ENCODE peak calls at places on chromosomes 16 and 17, in eight cellular contexts. One of them, this sample, is unnamed.

GRCh38 chr17:42879596-42879985 is 21.0 kb upstream of the G6PC1 start:
- DNase-seq in adrenal gland: no peak
- DNase-seq in A549: no peak
- DNase-seq in lower lobe of right lung: no peak
- DNase-seq in psoas muscle: no peak
- DNase-seq in fibroblast of pulmonary artery: peak
- DNase-seq in cardiac muscle cell: peak
- DNase-seq in tibial nerve: no peak
- DNase-seq in this sample: no peak

GRCh38 chr16:83717308-83717707 is 90.5 kb upstream of the HSBP1 start:
- DNase-seq in lower lobe of right lung: no peak
- DNase-seq in tibial nerve: no peak
- DNase-seq in psoas muscle: no peak
- DNase-seq in adrenal gland: no peak
- DNase-seq in A549: no peak
- DNase-seq in fibroblast of pulmonary artery: no peak
- DNase-seq in cardiac muscle cell: no peak
- DNase-seq in this sample: peak

GRCh38 chr17:80264048-80264792 is 3.6 kb downstream of the RNF213 start:
- DNase-seq in cardiac muscle cell: no peak
- DNase-seq in lower lobe of right lung: peak
- DNase-seq in tibial nerve: no peak
- DNase-seq in adrenal gland: no peak
- DNase-seq in psoas muscle: no peak
- DNase-seq in fibroblast of pulmonary artery: no peak
- DNase-seq in A549: no peak
- DNase-seq in this sample: no peak

GRCh38 chr16:19210175-19210924 is 42.3 kb downstream of the SYT17 start:
- DNase-seq in lower lobe of right lung: no peak
- DNase-seq in adrenal gland: no peak
- DNase-seq in psoas muscle: no peak
- DNase-seq in tibial nerve: no peak
- DNase-seq in A549: no peak
- DNase-seq in cardiac muscle cell: no peak
- DNase-seq in fibroblast of pulmonary artery: no peak
- DNase-seq in this sample: no peak

GRCh38 chr16:48014349-48015135 is 141.3 kb downstream of the ABCC12 start:
- DNase-seq in fibroblast of pulmonary artery: peak
- DNase-seq in psoas muscle: no peak
- DNase-seq in adrenal gland: no peak
- DNase-seq in cardiac muscle cell: no peak
- DNase-seq in lower lobe of right lung: no peak
- DNase-seq in A549: peak
- DNase-seq in tibial nerve: no peak
- DNase-seq in this sample: no peak

GRCh38 chr16:28877642-28877975 is 679 bp upstream of the ATP2A1 start:
- DNase-seq in fibroblast of pulmonary artery: no peak
- DNase-seq in lower lobe of right lung: no peak
- DNase-seq in A549: no peak
- DNase-seq in tibial nerve: no peak
- DNase-seq in psoas muscle: no peak
- DNase-seq in adrenal gland: no peak
- DNase-seq in cardiac muscle cell: no peak
- DNase-seq in this sample: no peak

GRCh38 chr17:67992541-67993152 is 3.6 kb downstream of the C17orf58 start:
- DNase-seq in adrenal gland: no peak
- DNase-seq in lower lobe of right lung: no peak
- DNase-seq in cardiac muscle cell: peak
- DNase-seq in tibial nerve: no peak
- DNase-seq in A549: no peak
- DNase-seq in fibroblast of pulmonary artery: peak
- DNase-seq in psoas muscle: no peak
- DNase-seq in this sample: no peak

GRCh38 chr17:29149431-29150064 is 30.6 kb downstream of the MYO18A start:
- DNase-seq in A549: no peak
- DNase-seq in tibial nerve: no peak
- DNase-seq in fibroblast of pulmonary artery: peak
- DNase-seq in psoas muscle: peak
- DNase-seq in adrenal gland: peak
- DNase-seq in lower lobe of right lung: no peak
- DNase-seq in cardiac muscle cell: peak
- DNase-seq in this sample: no peak

GRCh38 chr16:25030420-25031131 is 15.4 kb upstream of the ARHGAP17 start:
- DNase-seq in A549: no peak
- DNase-seq in adrenal gland: no peak
- DNase-seq in lower lobe of right lung: no peak
- DNase-seq in psoas muscle: no peak
- DNase-seq in fibroblast of pulmonary artery: no peak
- DNase-seq in tibial nerve: no peak
- DNase-seq in cardiac muscle cell: no peak
- DNase-seq in this sample: no peak

GRCh38 chr16:25031441-25032307 is 16.5 kb upstream of the ARHGAP17 start:
- DNase-seq in tibial nerve: peak
- DNase-seq in fibroblast of pulmonary artery: peak
- DNase-seq in adrenal gland: peak
- DNase-seq in A549: peak
- DNase-seq in cardiac muscle cell: peak
- DNase-seq in psoas muscle: peak
- DNase-seq in lower lobe of right lung: peak
- DNase-seq in this sample: peak

GRCh38 chr16:25033852-25034251 is 18.7 kb upstream of the ARHGAP17 start:
- DNase-seq in cardiac muscle cell: peak
- DNase-seq in fibroblast of pulmonary artery: peak
- DNase-seq in adrenal gland: peak
- DNase-seq in psoas muscle: no peak
- DNase-seq in A549: no peak
- DNase-seq in lower lobe of right lung: no peak
- DNase-seq in tibial nerve: no peak
- DNase-seq in this sample: no peak

GRCh38 chr16:25027781-25028180 is 12.6 kb upstream of the ARHGAP17 start:
- DNase-seq in tibial nerve: no peak
- DNase-seq in cardiac muscle cell: no peak
- DNase-seq in adrenal gland: no peak
- DNase-seq in lower lobe of right lung: no peak
- DNase-seq in fibroblast of pulmonary artery: no peak
- DNase-seq in A549: no peak
- DNase-seq in psoas muscle: no peak
- DNase-seq in this sample: no peak

DNA sequence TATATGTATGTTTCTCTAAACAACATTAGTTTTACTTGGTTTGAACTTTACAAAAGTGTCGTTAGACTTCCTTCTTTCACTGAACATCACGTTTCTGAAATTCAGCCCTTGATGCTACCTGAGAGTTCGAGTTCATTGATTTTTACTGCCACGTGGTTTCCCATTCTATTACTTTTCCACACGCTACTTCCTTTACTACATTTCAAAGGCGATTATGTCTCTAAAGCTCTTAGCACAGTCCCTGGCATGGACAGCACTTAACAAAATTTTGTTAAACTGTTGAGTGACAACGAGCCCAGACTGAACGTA is 15.9 kb upstream of the ARHGAP17 start:
- DNase-seq in psoas muscle: no peak
- DNase-seq in fibroblast of pulmonary artery: no peak
- DNase-seq in A549: no peak
- DNase-seq in tibial nerve: no peak
- DNase-seq in adrenal gland: no peak
- DNase-seq in cardiac muscle cell: no peak
- DNase-seq in lower lobe of right lung: no peak
- DNase-seq in this sample: no peak
- H3K4me3 ChIP-seq in psoas muscle: peak
- H3K4me3 ChIP-seq in fibroblast of pulmonary artery: peak
- H3K4me3 ChIP-seq in A549: no peak
- H3K4me3 ChIP-seq in tibial nerve: peak
- H3K4me3 ChIP-seq in adrenal gland: no peak
- H3K4me3 ChIP-seq in cardiac muscle cell: no peak
- H3K4me3 ChIP-seq in lower lobe of right lung: peak
- H3K4me3 ChIP-seq in this sample: no peak

DNA sequence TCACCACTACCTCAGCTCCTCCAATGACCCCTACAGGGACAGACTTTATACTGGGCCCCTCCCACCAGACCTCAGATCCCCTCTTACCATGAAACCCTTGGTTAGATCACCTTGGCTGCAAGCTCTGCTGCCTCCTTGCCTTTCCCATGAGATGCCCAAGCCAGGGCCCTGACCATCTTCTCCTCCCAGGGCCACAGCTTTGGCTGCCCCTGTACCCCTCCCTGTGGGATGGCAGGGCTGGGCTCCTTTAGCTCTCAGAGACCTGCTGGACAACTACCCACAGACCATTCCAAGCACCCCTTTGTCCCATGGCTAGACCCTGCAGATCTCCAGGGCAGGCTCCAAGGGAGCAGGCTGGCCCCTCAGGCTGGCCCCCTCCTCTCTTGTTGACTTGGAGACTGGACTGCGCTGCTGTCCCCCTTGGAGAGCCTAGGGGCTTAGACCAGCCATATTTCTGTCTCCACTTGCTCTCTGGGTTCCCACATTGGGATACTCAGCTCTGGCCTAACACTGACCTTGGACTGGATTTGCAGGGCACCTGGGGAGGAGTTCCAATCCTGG is 1692.7 kb downstream of the TP53TG3F start:
- DNase-seq in adrenal gland: no peak
- DNase-seq in cardiac muscle cell: no peak
- DNase-seq in tibial nerve: no peak
- DNase-seq in fibroblast of pulmonary artery: no peak
- DNase-seq in psoas muscle: no peak
- DNase-seq in lower lobe of right lung: peak
- DNase-seq in A549: no peak
- DNase-seq in this sample: no peak
- H3K4me3 ChIP-seq in adrenal gland: no peak
- H3K4me3 ChIP-seq in cardiac muscle cell: no peak
- H3K4me3 ChIP-seq in tibial nerve: no peak
- H3K4me3 ChIP-seq in fibroblast of pulmonary artery: no peak
- H3K4me3 ChIP-seq in psoas muscle: no peak
- H3K4me3 ChIP-seq in lower lobe of right lung: no peak
- H3K4me3 ChIP-seq in A549: no peak
- H3K4me3 ChIP-seq in this sample: no peak

GRCh38 chr16:88941933-88942909 is 34.8 kb downstream of the CBFA2T3 start:
- DNase-seq in psoas muscle: peak
- DNase-seq in tibial nerve: no peak
- DNase-seq in A549: peak
- DNase-seq in cardiac muscle cell: peak
- DNase-seq in lower lobe of right lung: peak
- DNase-seq in fibroblast of pulmonary artery: peak
- DNase-seq in adrenal gland: no peak
- DNase-seq in this sample: no peak

GRCh38 chr16:88939814-88940195 is 37.2 kb downstream of the CBFA2T3 start:
- DNase-seq in fibroblast of pulmonary artery: no peak
- DNase-seq in adrenal gland: no peak
- DNase-seq in cardiac muscle cell: no peak
- DNase-seq in psoas muscle: no peak
- DNase-seq in lower lobe of right lung: peak
- DNase-seq in A549: no peak
- DNase-seq in tibial nerve: no peak
- DNase-seq in this sample: no peak

GRCh38 chr16:88943131-88943664 is 33.8 kb downstream of the CBFA2T3 start:
- DNase-seq in adrenal gland: no peak
- DNase-seq in tibial nerve: no peak
- DNase-seq in A549: no peak
- DNase-seq in fibroblast of pulmonary artery: no peak
- DNase-seq in lower lobe of right lung: no peak
- DNase-seq in psoas muscle: no peak
- DNase-seq in cardiac muscle cell: no peak
- DNase-seq in this sample: no peak

GRCh38 chr16:88940196-88941050 is 36.6 kb downstream of the CBFA2T3 start:
- DNase-seq in cardiac muscle cell: no peak
- DNase-seq in adrenal gland: no peak
- DNase-seq in psoas muscle: no peak
- DNase-seq in fibroblast of pulmonary artery: no peak
- DNase-seq in lower lobe of right lung: no peak
- DNase-seq in A549: no peak
- DNase-seq in tibial nerve: no peak
- DNase-seq in this sample: no peak

GRCh38 chr16:88941051-88941932 is 35.7 kb downstream of the CBFA2T3 start:
- DNase-seq in psoas muscle: peak
- DNase-seq in fibroblast of pulmonary artery: no peak
- DNase-seq in cardiac muscle cell: no peak
- DNase-seq in tibial nerve: no peak
- DNase-seq in lower lobe of right lung: no peak
- DNase-seq in adrenal gland: no peak
- DNase-seq in A549: no peak
- DNase-seq in this sample: no peak
- H3K4me3 ChIP-seq in psoas muscle: peak
- H3K4me3 ChIP-seq in fibroblast of pulmonary artery: no peak
- H3K4me3 ChIP-seq in cardiac muscle cell: peak
- H3K4me3 ChIP-seq in tibial nerve: peak
- H3K4me3 ChIP-seq in lower lobe of right lung: peak
- H3K4me3 ChIP-seq in adrenal gland: no peak
- H3K4me3 ChIP-seq in A549: peak
- H3K4me3 ChIP-seq in this sample: peak

GRCh38 chr17:78397681-78398101 is 19.2 kb downstream of the PGS1 start:
- DNase-seq in adrenal gland: no peak
- DNase-seq in lower lobe of right lung: no peak
- DNase-seq in psoas muscle: peak
- DNase-seq in cardiac muscle cell: peak
- DNase-seq in A549: no peak
- DNase-seq in fibroblast of pulmonary artery: peak
- DNase-seq in tibial nerve: no peak
- DNase-seq in this sample: no peak
- H3K4me3 ChIP-seq in adrenal gland: no peak
- H3K4me3 ChIP-seq in lower lobe of right lung: no peak
- H3K4me3 ChIP-seq in psoas muscle: peak
- H3K4me3 ChIP-seq in cardiac muscle cell: no peak
- H3K4me3 ChIP-seq in A549: no peak
- H3K4me3 ChIP-seq in fibroblast of pulmonary artery: no peak
- H3K4me3 ChIP-seq in tibial nerve: no peak
- H3K4me3 ChIP-seq in this sample: no peak

This sample was measured in iPS DF 6.9.